ENCODE peak calls at places on chromosomes 4 and X, in five cellular contexts. Q is A549; B is EL; A is NCI-H1105; T is activated T-helper 1 cell treated with anti-CD3 and anti-CD28 coated beads, Interleukin-2, amount 50 U/mL, for 16 hours. V is an unnamed sample.

GRCh38 chr4:112223956-112224355 is 7.6 kb upstream of the AP1AR start:
- DNase-seq in B (no peak), T (no peak), A (no peak), Q (no peak), V (no peak)

GRCh38 chrX:123525131-123525725 is 207.6 kb downstream of the THOC2 start:
- DNase-seq in Q (no peak), B (no peak), A (no peak), T (no peak), V (no peak)

GRCh38 chr4:176287546-176287945 is 18.5 kb upstream of the ASB5 start:
- DNase-seq in T (no peak), A (no peak), B (no peak), Q (no peak), V (no peak)

GRCh38 chr4:5638316-5638715 is 70.0 kb downstream of the EVC2 start:
- DNase-seq in A (no peak), B (peak; percentile 94), T (no peak), Q (peak; percentile 37), V (no peak)

GRCh38 chr4:32226201-32226600 is 1506.0 kb downstream of the PCDH7 start:
- DNase-seq in B (no peak), A (no peak), Q (no peak), T (no peak), V (no peak)

GRCh38 chr4:185293202-185293601 is 83.8 kb downstream of the SNX25 start:
- DNase-seq in A (no peak), B (no peak), Q (no peak), T (no peak), V (no peak)

GRCh38 chr4:11597506-11597905 is 168.8 kb upstream of the HS3ST1 start:
- DNase-seq in Q (no peak), A (no peak), B (no peak), T (no peak), V (no peak)

GRCh38 chrX:43971966-43972961 is 926 bp downstream of the NDP start:
- DNase-seq in Q (no peak), T (no peak), A (peak; percentile 9), B (peak; percentile 6), V (peak; percentile 11)

GRCh38 chr4:52093466-52093865 is 42.4 kb downstream of the SPATA18 start:
- DNase-seq in B (no peak), A (no peak), Q (no peak), T (no peak), V (no peak)

GRCh38 chrX:110167952-110168451 is 149.9 kb downstream of the AMMECR1 start:
- DNase-seq in A (no peak), Q (peak; percentile 32), B (peak; percentile 85), T (peak; percentile 24), V (no peak)

GRCh38 chr4:104494822-104495559 is at the start of gene CXXC4:
- DNase-seq in A (peak; percentile 54), T (no peak), Q (peak; percentile 75), B (peak; percentile 4), V (peak; percentile 84)

GRCh38 chrX:47556045-47556623 is 4.9 kb upstream of the ARAF start:
- DNase-seq in A (peak; percentile 66), B (peak; percentile 89), Q (peak; percentile 96), T (peak; percentile 55), V (peak; percentile 97)

GRCh38 chr4:6561706-6562371 is 13.2 kb upstream of the MAN2B2 start:
- DNase-seq in A (no peak), Q (no peak), B (no peak), T (no peak), V (no peak)

GRCh38 chr4:100206850-100207249 is 16.6 kb upstream of the DDIT4L start:
- DNase-seq in Q (no peak), T (no peak), B (no peak), A (no peak), V (no peak)

GRCh38 chr4:102683846-102684581 is 76.8 kb downstream of the MANBA start:
- DNase-seq in Q (no peak), T (no peak), B (no peak), A (no peak), V (no peak)

V was measured in NCI-H2227 treated with DMSO at 0.1 percent for 48 hours.